ENCODE peak calls at places on chromosomes 3 and 15, in nine cellular contexts. J, T, K, Y, D, N, X, W and P are unnamed samples.

GRCh38 chr3:129867506-129868124 is 25.9 kb downstream of the TMCC1 start:
- DNase-seq in J (no peak), T (no peak), K (no peak), Y (no peak), D (no peak), N (peak), X (no peak), W (no peak), P (no peak)

GRCh38 chr3:194497799-194498575 is 11.2 kb upstream of the ATP13A3 start:
- DNase-seq in J (no peak), T (no peak), K (peak), Y (no peak), D (no peak), N (no peak), X (no peak), W (no peak), P (no peak)

GRCh38 chr3:58609990-58610389 is 32.8 kb upstream of the FAM107A start:
- DNase-seq in J (no peak), T (no peak), K (no peak), Y (no peak), D (no peak), N (no peak), X (no peak), W (no peak), P (no peak)

GRCh38 chr15:34609658-34610057 is 26.2 kb upstream of the GOLGA8B start:
- DNase-seq in J (peak), T (no peak), K (no peak), Y (no peak), D (no peak), N (no peak), X (no peak), W (no peak), P (no peak)

GRCh38 chr3:153614563-153614962 is 452.5 kb downstream of the RAP2B start:
- DNase-seq in J (no peak), T (no peak), K (peak), Y (no peak), D (peak), N (peak), X (no peak), W (peak), P (peak)

GRCh38 chr3:58544546-58544945 is 7.6 kb upstream of the ACOX2 start:
- DNase-seq in J (no peak), T (no peak), K (no peak), Y (no peak), D (no peak), N (no peak), X (no peak), W (no peak), P (no peak)

GRCh38 chr15:42133356-42133755 is 23.1 kb downstream of the PLA2G4F start:
- DNase-seq in J (no peak), T (no peak), K (no peak), Y (no peak), D (no peak), N (no peak), X (no peak), W (no peak), P (no peak)

GRCh38 chr3:127265581-127265981 is 22.3 kb downstream of the PRR20G start:
- DNase-seq in J (no peak), T (no peak), K (no peak), Y (no peak), D (no peak), N (no peak), X (no peak), W (no peak), P (no peak)

GRCh38 chr3:38112378-38112761 is 24.6 kb downstream of the ACAA1 start:
- DNase-seq in J (no peak), T (no peak), K (no peak), Y (no peak), D (no peak), N (no peak), X (no peak), W (no peak), P (no peak)

GRCh38 chr15:20340931-20341661 is 200.5 kb downstream of the GOLGA6L6 start:
- DNase-seq in J (peak), T (no peak), K (no peak), Y (peak), D (no peak), N (no peak), X (peak), W (peak), P (no peak)

GRCh38 chr3:117734431-117734830 is 1024.9 kb downstream of the TUSC7 start:
- DNase-seq in J (no peak), T (no peak), K (no peak), Y (no peak), D (no peak), N (peak), X (no peak), W (peak), P (no peak)

GRCh38 chr3:11662392-11662990 is 18.8 kb upstream of the VGLL4 start:
- DNase-seq in J (no peak), T (no peak), K (peak), Y (no peak), D (peak), N (peak), X (no peak), W (peak), P (peak)

GRCh38 chr15:94582368-94582767 is 351.0 kb downstream of the MCTP2 start:
- DNase-seq in J (peak), T (no peak), K (no peak), Y (no peak), D (peak), N (no peak), X (peak), W (no peak), P (no peak)

GRCh38 chr15:70507772-70508351 is 255.5 kb downstream of the UACA start:
- DNase-seq in J (no peak), T (no peak), K (peak), Y (no peak), D (no peak), N (peak), X (no peak), W (peak), P (no peak)

GRCh38 chr15:22979699-22980188 is 424 bp downstream of the CYFIP1 start:
- DNase-seq in J (peak), T (no peak), K (no peak), Y (no peak), D (no peak), N (peak), X (peak), W (no peak), P (no peak)

GRCh38 chr3:104359546-104359945 is 1007.2 kb upstream of the ALCAM start:
- DNase-seq in J (peak), T (no peak), K (peak), Y (no peak), D (no peak), N (peak), X (no peak), W (peak), P (peak)

GRCh38 chr3:24496529-24497482 is 2.2 kb upstream of the THRB start:
- DNase-seq in J (peak), T (no peak), K (peak), Y (peak), D (peak), N (peak), X (peak), W (peak), P (peak)

GRCh38 chr15:37094542-37095196 is 5.7 kb downstream of the MEIS2 start:
- DNase-seq in J (no peak), T (no peak), K (peak), Y (no peak), D (no peak), N (peak), X (no peak), W (peak), P (no peak)

GRCh38 chr15:37098468-37099320 is 1.7 kb downstream of the MEIS2 start:
- DNase-seq in J (no peak), T (no peak), K (peak), Y (no peak), D (no peak), N (no peak), X (peak), W (peak), P (no peak)

GRCh38 chr15:37096878-37097568 is 3.3 kb downstream of the MEIS2 start:
- DNase-seq in J (no peak), T (no peak), K (peak), Y (no peak), D (no peak), N (peak), X (peak), W (peak), P (no peak)

GRCh38 chr15:37095197-37095992 is 5.0 kb downstream of the MEIS2 start:
- DNase-seq in J (no peak), T (no peak), K (peak), Y (no peak), D (no peak), N (no peak), X (peak), W (no peak), P (no peak)

DNA sequence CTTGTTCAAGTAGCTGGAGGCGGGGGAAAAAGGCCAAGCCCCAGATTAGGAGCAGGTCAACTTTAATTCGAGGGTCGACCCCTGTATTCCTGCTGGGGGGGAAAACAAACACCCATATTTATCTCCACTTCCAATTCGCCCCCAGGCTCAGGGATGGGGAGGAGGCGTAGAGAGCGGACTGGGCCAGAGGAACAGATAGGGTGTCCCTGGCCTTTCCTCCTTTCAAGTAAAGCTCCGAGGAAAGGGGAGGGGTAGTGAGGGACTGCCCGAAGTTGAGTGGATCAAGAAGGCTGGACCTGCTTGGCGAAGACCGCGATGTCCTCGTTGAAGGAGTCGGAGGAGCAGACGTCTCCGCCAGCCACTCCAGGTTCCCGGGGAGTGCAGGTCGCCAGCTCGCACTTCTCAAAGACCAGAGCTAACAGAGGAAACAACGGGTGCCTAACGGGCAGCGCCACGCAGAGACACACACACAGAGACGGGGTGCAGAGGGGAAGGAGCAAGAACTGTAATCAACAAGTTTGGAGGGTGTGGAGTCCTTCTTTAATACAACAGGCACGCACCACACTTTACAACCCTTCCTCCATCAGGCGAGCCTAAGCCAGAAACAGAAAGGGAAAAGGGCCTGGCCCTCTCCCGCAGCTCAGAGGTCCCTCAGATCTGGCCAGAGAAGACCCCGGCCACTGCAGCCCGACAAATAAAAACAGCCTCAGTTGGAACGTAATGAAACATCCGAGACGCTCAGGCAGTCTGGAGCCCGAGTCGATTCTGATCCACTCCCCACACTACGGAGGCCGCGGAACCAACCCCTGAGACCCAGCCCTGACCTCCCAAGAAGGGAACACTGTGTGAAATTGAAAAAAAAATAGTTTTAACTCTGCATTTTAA is 4.1 kb downstream of the MEIS2 start:
- DNase-seq in J (no peak), T (no peak), K (peak), Y (no peak), D (no peak), N (peak), X (peak), W (no peak), P (no peak)
- H3K4me3 ChIP-seq in J (peak), T (peak), K (peak), Y (peak), D (no peak), N (peak), X (peak), W (peak), P (peak)

GRCh38 chr3:14393440-14394111 is 8.8 kb upstream of the SLC6A6 start:
- DNase-seq in J (no peak), T (no peak), K (no peak), Y (no peak), D (no peak), N (no peak), X (no peak), W (peak), P (no peak)

GRCh38 chr3:14389133-14390115 is 13.0 kb upstream of the SLC6A6 start:
- DNase-seq in J (no peak), T (no peak), K (no peak), Y (no peak), D (no peak), N (peak), X (no peak), W (no peak), P (no peak)

GRCh38 chr3:14391033-14391432 is 11.4 kb upstream of the SLC6A6 start:
- DNase-seq in J (no peak), T (no peak), K (peak), Y (peak), D (no peak), N (peak), X (no peak), W (peak), P (no peak)

GRCh38 chr3:14392803-14393319 is 9.5 kb upstream of the SLC6A6 start:
- DNase-seq in J (peak), T (no peak), K (no peak), Y (no peak), D (no peak), N (no peak), X (no peak), W (no peak), P (no peak)

DNA sequence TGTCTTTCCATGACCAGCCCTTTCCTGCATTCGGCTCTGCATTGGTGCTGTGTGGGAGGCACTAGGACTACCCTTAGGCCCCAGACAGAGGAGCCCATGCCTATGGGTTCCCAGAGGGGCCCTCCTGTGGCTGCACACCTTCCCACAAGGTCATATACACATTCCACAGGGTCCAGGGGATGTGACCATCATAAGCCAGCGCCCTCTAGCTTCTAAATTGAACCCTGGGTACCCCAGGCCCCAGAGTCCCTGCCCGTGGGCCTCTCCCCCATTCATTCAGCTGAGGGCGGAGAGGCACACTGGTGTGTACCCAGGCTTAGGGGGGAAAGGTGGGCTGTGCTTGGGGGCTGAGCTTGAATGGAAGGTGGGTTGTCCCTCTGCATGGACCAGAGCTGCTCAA is 10.2 kb upstream of the SLC6A6 start:
- DNase-seq in J (no peak), T (no peak), K (no peak), Y (no peak), D (no peak), N (no peak), X (no peak), W (no peak), P (no peak)
- TF ChIP-seq CTCF in J (no peak), T (no peak), K (no peak), Y (no peak), D (no peak), N (no peak), X (peak), W (no peak), P (no peak)

GRCh38 chr3:17749705-17750293 is 7.4 kb upstream of the TBC1D5 start:
- DNase-seq in J (no peak), T (no peak), K (no peak), Y (no peak), D (no peak), N (peak), X (no peak), W (no peak), P (no peak)
- H3K4me3 ChIP-seq in J (no peak), T (peak), K (no peak), Y (no peak), D (no peak), N (peak), X (no peak), W (no peak), P (no peak)

GRCh38 chr3:163708428-163708827 is 1369.9 kb downstream of the SI start:
- DNase-seq in J (no peak), T (no peak), K (no peak), Y (no peak), D (no peak), N (no peak), X (no peak), W (no peak), P (no peak)
- TF ChIP-seq CTCF in J (no peak), T (no peak), K (no peak), Y (no peak), D (no peak), N (no peak), X (no peak), W (no peak), P (no peak)

GRCh38 chr3:51984269-51984647 is 923 bp downstream of the ACY1 start:
- DNase-seq in J (no peak), T (no peak), K (no peak), Y (no peak), D (no peak), N (no peak), X (no peak), W (no peak), P (no peak)
- H3K4me3 ChIP-seq in J (no peak), T (peak), K (no peak), Y (no peak), D (peak), N (peak), X (no peak), W (no peak), P (peak)

GRCh38 chr3:100779475-100779874 is 70.2 kb downstream of the TFG start:
- DNase-seq in J (no peak), T (no peak), K (no peak), Y (no peak), D (no peak), N (no peak), X (no peak), W (no peak), P (no peak)

GRCh38 chr3:100776097-100776729 is 66.9 kb downstream of the TFG start:
- DNase-seq in J (no peak), T (no peak), K (no peak), Y (no peak), D (no peak), N (no peak), X (no peak), W (no peak), P (no peak)

GRCh38 chr3:100775669-100776068 is 66.4 kb downstream of the TFG start:
- DNase-seq in J (no peak), T (no peak), K (no peak), Y (no peak), D (no peak), N (no peak), X (no peak), W (no peak), P (no peak)

GRCh38 chr3:100777271-100777670 is 68.0 kb downstream of the TFG start:
- DNase-seq in J (no peak), T (no peak), K (peak), Y (no peak), D (no peak), N (no peak), X (no peak), W (peak), P (no peak)

DNA sequence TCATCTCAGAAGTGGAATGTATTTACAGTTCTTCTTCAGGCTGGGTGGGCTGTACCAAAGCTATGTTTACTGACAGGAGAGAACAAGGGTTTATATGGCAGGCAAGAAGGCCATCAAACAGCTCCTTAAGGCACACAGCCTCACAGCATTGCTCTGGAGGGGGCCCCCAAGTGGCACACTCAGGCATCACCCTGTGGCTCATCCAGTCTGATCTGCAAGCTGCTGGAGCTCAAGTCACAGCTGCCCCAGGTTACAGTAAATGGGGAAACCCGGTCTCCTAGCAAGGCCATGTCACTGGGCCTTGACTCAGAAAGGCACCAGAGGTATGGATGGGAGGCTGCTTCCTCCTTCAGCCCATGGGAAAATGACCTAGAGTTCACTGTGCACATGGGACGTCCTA is 67.4 kb downstream of the TFG start:
- DNase-seq in J (no peak), T (no peak), K (peak), Y (no peak), D (no peak), N (no peak), X (peak), W (no peak), P (no peak)
- TF ChIP-seq CTCF in J (no peak), T (no peak), K (no peak), Y (no peak), D (peak), N (no peak), X (peak), W (peak), P (no peak)

GRCh38 chr3:66998899-66999235 is 760 bp downstream of the KBTBD8 start:
- DNase-seq in J (no peak), T (no peak), K (peak), Y (no peak), D (no peak), N (peak), X (no peak), W (peak), P (no peak)

GRCh38 chr3:67001086-67001861 is 3.2 kb downstream of the KBTBD8 start:
- DNase-seq in J (no peak), T (no peak), K (no peak), Y (no peak), D (no peak), N (no peak), X (no peak), W (no peak), P (no peak)

GRCh38 chr3:66998075-66998898 is at the start of gene KBTBD8:
- DNase-seq in J (peak), T (peak), K (peak), Y (peak), D (peak), N (no peak), X (peak), W (peak), P (peak)

GRCh38 chr3:66997560-66998074 is 490 bp upstream of the KBTBD8 start:
- DNase-seq in J (no peak), T (no peak), K (peak), Y (no peak), D (no peak), N (peak), X (no peak), W (no peak), P (no peak)

GRCh38 chr3:67000006-67000405 is 1.9 kb downstream of the KBTBD8 start:
- DNase-seq in J (no peak), T (no peak), K (peak), Y (no peak), D (no peak), N (peak), X (no peak), W (peak), P (no peak)
- H3K4me3 ChIP-seq in J (peak), T (no peak), K (no peak), Y (no peak), D (no peak), N (peak), X (no peak), W (no peak), P (no peak)

GRCh38 chr3:97823081-97823480 is 1.3 kb downstream of the CRYBG3 start:
- DNase-seq in J (no peak), T (no peak), K (peak), Y (no peak), D (no peak), N (peak), X (no peak), W (no peak), P (no peak)

GRCh38 chr3:97823503-97824004 is 1.7 kb downstream of the CRYBG3 start:
- DNase-seq in J (peak), T (no peak), K (peak), Y (no peak), D (no peak), N (peak), X (no peak), W (no peak), P (no peak)

GRCh38 chr3:97821810-97822775 is at the start of gene CRYBG3:
- DNase-seq in J (peak), T (peak), K (peak), Y (peak), D (peak), N (peak), X (peak), W (peak), P (peak)

GRCh38 chr3:97820780-97821179 is 1.0 kb upstream of the CRYBG3 start:
- DNase-seq in J (no peak), T (no peak), K (no peak), Y (no peak), D (no peak), N (no peak), X (no peak), W (no peak), P (no peak)

GRCh38 chr3:97821413-97821809 is 400 bp upstream of the CRYBG3 start:
- DNase-seq in J (peak), T (no peak), K (no peak), Y (peak), D (no peak), N (peak), X (no peak), W (peak), P (no peak)
- TF ChIP-seq CTCF in J (no peak), T (peak), K (no peak), Y (peak), D (no peak), N (peak), X (no peak), W (no peak), P (no peak)